ENCODE peak calls at places on chromosomes 2 and 18, in four cellular contexts. I is NB4, P is A549, K is suprapubic skin. D is an unnamed sample.

GRCh38 chr2:177909962-177910361 is 162.6 kb downstream of the PDE11A start:
- DNase-seq in I (peak; percentile 11), P (no peak), K (no peak), D (no peak)

GRCh38 chr2:31318360-31319336 is 84.7 kb downstream of the EHD3 start:
- DNase-seq in I (peak; percentile 98), P (no peak), K (no peak), D (peak; percentile 66)

GRCh38 chr2:54439582-54439981 is 16.5 kb upstream of the SPTBN1 start:
- DNase-seq in I (no peak), P (no peak), K (no peak), D (no peak)

GRCh38 chr2:205650931-205651330 is 31.4 kb upstream of the NRP2 start:
- DNase-seq in I (no peak), P (no peak), K (no peak), D (no peak)

GRCh38 chr2:167712275-167712674 is 535.1 kb downstream of the STK39 start:
- DNase-seq in I (no peak), P (no peak), K (no peak), D (no peak)

GRCh38 chr2:236646871-236647270 is 77.2 kb downstream of the ACKR3 start:
- DNase-seq in I (no peak), P (no peak), K (peak; percentile 32), D (no peak)

GRCh38 chr2:231533777-231534125 is 3.5 kb upstream of the NMUR1 start:
- DNase-seq in I (no peak), P (no peak), K (no peak), D (no peak)

GRCh38 chr2:179936654-179937053 is 70.4 kb downstream of the CWC22 start:
- DNase-seq in I (peak; percentile 49), P (no peak), K (no peak), D (no peak)

GRCh38 chr2:54581326-54582039 is 125.4 kb downstream of the SPTBN1 start:
- DNase-seq in I (peak; percentile 82), P (no peak), K (no peak), D (no peak)

GRCh38 chr2:109173311-109174171 is 44.5 kb downstream of the SH3RF3 start:
- DNase-seq in I (no peak), P (no peak), K (peak; percentile 89), D (no peak)

GRCh38 chr2:40352321-40353099 is 99.4 kb downstream of the SLC8A1 start:
- DNase-seq in I (no peak), P (no peak), K (no peak), D (no peak)

GRCh38 chr18:36901277-36901701 is 72.4 kb downstream of the KIAA1328 start:
- DNase-seq in I (no peak), P (no peak), K (no peak), D (no peak)

GRCh38 chr2:231601356-231602229 is 8.9 kb downstream of the TEX44 start:
- DNase-seq in I (peak; percentile 85), P (peak; percentile 84), K (peak; percentile 92), D (peak; percentile 88)

GRCh38 chr2:46954951-46955571 is 39.5 kb upstream of the MCFD2 start:
- DNase-seq in I (no peak), P (peak; percentile 86), K (no peak), D (peak; percentile 95)

GRCh38 chr18:47898055-47898454 is 32.4 kb downstream of the SMAD2 start:
- DNase-seq in I (no peak), P (no peak), K (no peak), D (no peak)

GRCh38 chr2:237830522-237830921 is 28.9 kb upstream of the RAMP1 start:
- DNase-seq in I (no peak), P (no peak), K (no peak), D (no peak)

GRCh38 chr2:8440029-8440778 is 241.7 kb upstream of the ID2 start:
- DNase-seq in I (no peak), P (no peak), K (no peak), D (no peak)

GRCh38 chr2:63553049-63553448 is 35.2 kb downstream of the WDPCP start:
- DNase-seq in I (no peak), P (no peak), K (no peak), D (no peak)

GRCh38 chr18:9233771-9234440 is 97.3 kb downstream of the ANKRD12 start:
- DNase-seq in I (no peak), P (no peak), K (peak; percentile 72), D (no peak)

GRCh38 chr2:219125225-219125885 is 35.3 kb downstream of the NHEJ1 start:
- DNase-seq in I (peak; percentile 88), P (peak; percentile 31), K (no peak), D (peak; percentile 89)

GRCh38 chr2:65300134-65300771 is 72.6 kb downstream of the ACTR2 start:
- DNase-seq in I (no peak), P (no peak), K (peak; percentile 88), D (peak; percentile 64)

GRCh38 chr18:61901334-61901986 is 8.7 kb upstream of the RNF152 start:
- DNase-seq in I (peak; percentile 54), P (peak; percentile 47), K (no peak), D (peak; percentile 42)

GRCh38 chr2:197838036-197838435 is 33.6 kb downstream of the PLCL1 start:
- DNase-seq in I (no peak), P (no peak), K (no peak), D (no peak)

GRCh38 chr2:79792097-79792496 is 279.2 kb downstream of the CTNNA2 start:
- DNase-seq in I (no peak), P (no peak), K (no peak), D (no peak)

GRCh38 chr2:79715328-79715727 is 202.5 kb downstream of the CTNNA2 start:
- DNase-seq in I (no peak), P (no peak), K (no peak), D (no peak)

GRCh38 chr2:241330616-241330981 is 14.9 kb downstream of the SEPTIN2 start:
- DNase-seq in I (no peak), P (no peak), K (no peak), D (no peak)

GRCh38 chr18:79947881-79948610 is 3.4 kb downstream of the SLC66A2 start:
- DNase-seq in I (no peak), P (no peak), K (peak; percentile 72), D (no peak)

GRCh38 chr18:24544141-24544498 is 83.7 kb downstream of the HRH4 start:
- DNase-seq in I (peak; percentile 36), P (peak; percentile 11), K (no peak), D (no peak)

GRCh38 chr2:96548558-96549465 is 12.3 kb downstream of the ARID5A start:
- DNase-seq in I (no peak), P (no peak), K (peak; percentile 69), D (no peak)

GRCh38 chr2:96551605-96552283 is 15.2 kb downstream of the ARID5A start:
- DNase-seq in I (no peak), P (no peak), K (no peak), D (no peak)

GRCh38 chr2:96550787-96551604 is 14.4 kb downstream of the ARID5A start:
- DNase-seq in I (no peak), P (no peak), K (peak; percentile 72), D (no peak)

GRCh38 chr2:96549466-96549785 is 12.9 kb downstream of the ARID5A start:
- DNase-seq in I (no peak), P (no peak), K (peak; percentile 64), D (no peak)

DNA sequence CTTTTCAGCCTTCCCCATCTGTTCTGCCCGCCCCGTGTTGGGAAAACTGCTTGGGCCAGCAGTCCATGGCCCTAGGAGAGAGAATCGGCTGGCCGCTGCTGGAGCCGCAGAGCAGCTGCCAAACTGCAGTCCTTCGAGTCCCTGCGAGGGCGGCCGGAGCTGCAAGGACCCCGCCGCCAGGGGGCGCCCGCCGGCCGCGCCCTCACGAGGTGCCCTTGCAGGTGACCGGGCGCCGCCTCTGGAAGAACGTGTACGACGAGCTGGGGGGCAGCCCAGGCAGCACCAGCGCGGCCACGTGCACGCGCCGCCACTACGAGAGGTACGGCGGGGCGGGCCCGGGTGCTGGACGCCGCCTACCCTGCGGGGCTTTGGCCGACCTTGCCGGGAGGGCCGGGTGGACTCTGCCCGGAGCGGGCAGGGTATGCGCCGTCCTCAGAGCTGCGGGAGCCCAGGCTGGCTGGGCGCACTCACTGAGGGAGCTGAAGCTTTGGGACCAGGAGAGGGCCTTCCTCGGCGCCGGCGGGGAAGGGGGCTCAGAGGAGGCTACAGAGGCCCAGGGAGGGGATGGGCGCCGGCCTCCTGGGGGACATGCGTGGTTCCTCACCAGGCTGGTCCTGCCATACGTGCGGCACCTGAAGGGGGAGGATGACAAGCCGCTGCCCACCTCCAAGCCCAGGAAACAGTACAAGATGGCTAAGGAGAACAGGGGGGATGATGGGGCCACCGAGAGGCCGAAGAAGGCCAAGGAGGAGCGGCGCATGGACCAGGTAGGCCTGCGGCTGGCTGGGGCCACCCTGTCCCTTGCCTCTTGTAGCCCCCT is 13.6 kb downstream of the ARID5A start:
- DNase-seq in I (no peak), P (peak; percentile 51), K (peak; percentile 77), D (no peak)
- TF ChIP-seq POLR2A in I (no peak), P (no peak), K (no peak), D (no peak)

GRCh38 chr2:129014432-129014831 is 695.8 kb upstream of the HS6ST1 start:
- DNase-seq in I (no peak), P (no peak), K (no peak), D (no peak)
- TF ChIP-seq POLR2A in I (no peak), P (no peak), K (no peak), D (no peak)

GRCh38 chr2:102046135-102046901 is 54.6 kb downstream of the IL1R2 start:
- DNase-seq in I (no peak), P (no peak), K (no peak), D (no peak)
- TF ChIP-seq POLR2A in I (no peak), P (no peak), K (no peak), D (no peak)

DNA sequence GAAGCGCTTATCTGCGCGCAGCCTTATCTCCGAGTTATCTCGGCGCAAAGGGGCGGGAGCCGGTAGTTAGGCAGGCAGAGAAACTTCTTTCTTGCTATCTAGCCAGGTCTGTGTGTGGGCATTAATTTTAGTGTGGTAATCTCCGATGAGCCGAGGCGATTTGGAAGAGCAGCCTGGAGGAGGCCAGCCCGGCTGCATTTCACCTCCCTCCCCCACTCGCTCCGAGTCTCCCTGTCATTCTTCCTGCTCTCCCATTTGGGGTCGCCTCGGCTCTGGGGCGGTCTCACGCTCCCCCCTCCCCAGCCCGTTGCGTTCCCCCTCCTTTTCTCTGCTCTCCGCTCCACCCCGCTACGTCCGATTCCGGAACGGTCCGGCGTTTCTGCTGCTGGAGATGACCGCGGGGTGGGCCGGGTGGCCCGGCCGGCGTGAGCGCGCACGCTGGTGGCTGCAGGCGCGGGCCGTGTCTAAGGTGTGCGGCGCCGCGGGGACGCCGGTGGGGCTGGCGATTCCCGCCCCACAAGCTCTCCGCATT is 566 bp downstream of the GATA6 start:
- DNase-seq in I (no peak), P (no peak), K (no peak), D (no peak)
- TF ChIP-seq POLR2A in I (no peak), P (no peak), K (no peak), D (peak; percentile 10)

GRCh38 chr2:86107031-86107430 is 996 bp downstream of the PTCD3 start:
- DNase-seq in I (peak; percentile 15), P (no peak), K (no peak), D (no peak)

GRCh38 chr2:86102157-86102556 is 3.5 kb downstream of the POLR1A start:
- DNase-seq in I (no peak), P (no peak), K (no peak), D (no peak)

GRCh38 chr2:86105252-86105968 is at the start of gene POLR1A:
- DNase-seq in I (peak; percentile 96), P (peak; percentile 64), K (peak; percentile 94), D (peak; percentile 59)

GRCh38 chr2:86105969-86106945 is at the start of gene PTCD3:
- DNase-seq in I (peak; percentile 98), P (peak; percentile 93), K (peak; percentile 97), D (peak; percentile 69)
- TF ChIP-seq POLR2A in I (peak; percentile 94), P (peak; percentile 96), K (no peak), D (peak; percentile 85)